ENCODE peak calls at places on chromosomes 2 and 18, in six cellular contexts. Q is SJSA1, W is H9, E is HL-60, C is Peyer's patch, Y is transverse colon. S is an unnamed sample.
A peak's percentile ranks its signal among the peaks of the same experiment; 100 is the strongest.

GRCh38 chr2:127596311-127597045 is 49.5 kb upstream of the GPR17 start:
- DNase-seq in Q (peak; percentile 17), C (no peak), Y (peak; percentile 4), W (no peak), E (no peak), S (no peak)

GRCh38 chr2:152560163-152560562 is 157.1 kb downstream of the PRPF40A start:
- DNase-seq in W (no peak), E (no peak), Y (no peak), C (no peak), Q (no peak), S (no peak)

GRCh38 chr2:237511421-237511820 is 24.4 kb downstream of the MLPH start:
- DNase-seq in Q (no peak), Y (no peak), C (no peak), W (no peak), E (no peak), S (no peak)

GRCh38 chr2:97740590-97741182 is 27.3 kb downstream of the ZAP70 start:
- DNase-seq in E (peak; percentile 44), Y (peak; percentile 55), Q (no peak), C (peak; percentile 34), W (peak; percentile 80), S (peak; percentile 37)

GRCh38 chr18:63550068-63550467 is 7.9 kb downstream of the SERPINB12 start:
- DNase-seq in Y (no peak), Q (no peak), W (no peak), E (no peak), C (no peak), S (no peak)

GRCh38 chr2:72183466-72183865 is 35.8 kb upstream of the CYP26B1 start:
- DNase-seq in Y (no peak), Q (no peak), C (no peak), W (no peak), E (no peak), S (no peak)

GRCh38 chr2:202750778-202751427 is 116.1 kb downstream of the FAM117B start:
- DNase-seq in E (no peak), W (no peak), C (no peak), Y (no peak), Q (no peak), S (no peak)

GRCh38 chr18:39711701-39712100 is 2146.1 kb upstream of the CELF4 start:
- DNase-seq in C (no peak), E (no peak), W (no peak), Y (no peak), Q (no peak), S (no peak)

GRCh38 chr2:140836826-140837225 is 1294.0 kb downstream of the LRP1B start:
- DNase-seq in W (no peak), Y (no peak), Q (no peak), C (no peak), E (no peak), S (no peak)

GRCh38 chr2:8984855-8985254 is 18.6 kb downstream of the MBOAT2 start:
- DNase-seq in Y (no peak), C (no peak), E (no peak), Q (no peak), W (no peak), S (no peak)

GRCh38 chr2:209305746-209306196 is 118.1 kb upstream of the MAP2 start:
- DNase-seq in Y (no peak), W (peak; percentile 64), E (no peak), Q (no peak), C (no peak), S (no peak)

GRCh38 chr18:59469463-59470180 is 110.6 kb upstream of the LMAN1 start:
- DNase-seq in W (no peak), C (no peak), Q (no peak), Y (no peak), E (no peak), S (no peak)

GRCh38 chr18:63477972-63478371 is 1.2 kb downstream of the SERPINB5 start:
- DNase-seq in Y (no peak), C (no peak), W (no peak), Q (no peak), E (no peak), S (no peak)

GRCh38 chr18:2083691-2084090 is 487.6 kb downstream of the METTL4 start:
- DNase-seq in C (no peak), Y (no peak), Q (no peak), E (no peak), W (peak; percentile 58), S (no peak)

GRCh38 chr2:26187537-26188104 is 14.7 kb downstream of the GAREM2 start:
- DNase-seq in C (no peak), Q (no peak), Y (no peak), W (no peak), E (no peak), S (no peak)

GRCh38 chr2:10910625-10911024 is 1.1 kb upstream of the KCNF1 start:
- DNase-seq in W (peak; percentile 5), C (no peak), Y (no peak), E (no peak), Q (no peak), S (no peak)

GRCh38 chr2:30661173-30662107 is 145.8 kb downstream of the CAPN13 start:
- DNase-seq in W (peak; percentile 15), Y (no peak), Q (no peak), C (no peak), E (no peak), S (no peak)

GRCh38 chr2:54665436-54665856 is 58.0 kb upstream of the EML6 start:
- DNase-seq in Q (no peak), C (peak; percentile 34), Y (peak; percentile 62), E (no peak), W (peak; percentile 73), S (peak; percentile 34)

GRCh38 chr2:196160101-196160500 is 11.3 kb downstream of the STK17B start:
- DNase-seq in C (peak; percentile 76), E (peak; percentile 89), Y (peak; percentile 62), Q (peak; percentile 74), W (peak; percentile 36), S (peak; percentile 74)

GRCh38 chr2:9813312-9814128 is 29.8 kb upstream of the TAF1B start:
- DNase-seq in Y (peak; percentile 74), W (peak; percentile 88), C (peak; percentile 50), E (peak; percentile 22), Q (peak; percentile 80), S (peak; percentile 57)

GRCh38 chr2:42101641-42102605 is 54.1 kb downstream of the PKDCC start:
- DNase-seq in C (peak; percentile 88), W (no peak), Q (peak; percentile 85), Y (peak; percentile 78), E (peak; percentile 56), S (peak; percentile 91)

GRCh38 chr2:218259099-218259921 is 1.5 kb upstream of the GPBAR1 start:
- DNase-seq in Y (peak; percentile 54), C (no peak), E (no peak), Q (peak; percentile 73), W (no peak), S (no peak)

GRCh38 chr18:39600894-39601293 is 2035.3 kb upstream of the CELF4 start:
- DNase-seq in C (no peak), Y (no peak), Q (no peak), E (no peak), W (no peak), S (no peak)

GRCh38 chr2:106537711-106538275 is 50.6 kb downstream of the CD8B2 start:
- DNase-seq in C (no peak), Q (no peak), W (no peak), Y (no peak), E (no peak), S (no peak)

GRCh38 chr18:22349966-22350365 is 67.7 kb downstream of the CTAGE1 start:
- DNase-seq in W (no peak), C (no peak), Q (no peak), E (no peak), Y (no peak), S (no peak)
- H3K27me3 ChIP-seq in W (peaks cover 48% of the 10 kb centered on the region), C (no peaks in the 10 kb centered on the region), Q (no peaks in the 10 kb centered on the region), E (peaks cover 56% of the 10 kb centered on the region), Y (peaks cover 20% of the 10 kb centered on the region), S (no peaks in the 10 kb centered on the region)

DNA sequence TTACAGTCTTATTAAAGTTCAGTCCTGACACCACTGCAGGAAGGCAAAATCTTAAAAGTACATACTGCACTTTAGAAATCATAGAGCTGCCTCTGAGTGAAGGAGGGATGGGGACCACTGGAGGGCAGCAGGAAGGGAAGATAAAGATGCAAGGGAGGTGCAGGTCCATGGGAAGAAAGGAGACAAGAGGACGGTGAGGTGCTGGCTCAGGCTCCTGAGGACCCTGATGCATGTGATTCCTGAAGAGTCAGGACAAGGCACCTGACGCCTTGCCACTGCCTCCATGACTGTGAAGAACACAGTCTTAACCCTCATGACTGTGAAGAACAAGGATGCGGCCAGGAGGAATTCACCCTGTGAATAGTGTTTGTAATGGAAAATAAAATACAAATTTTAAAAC is 116.2 kb upstream of the NPAS2 start:
- DNase-seq in E (no peak), W (no peak), Q (no peak), C (no peak), Y (no peak), S (no peak)
- H3K27me3 ChIP-seq in E (no peaks in the 10 kb centered on the region), W (no peaks in the 10 kb centered on the region), Q (no peaks in the 10 kb centered on the region), C (no peaks in the 10 kb centered on the region), Y (no peaks in the 10 kb centered on the region), S (no peaks in the 10 kb centered on the region)

DNA sequence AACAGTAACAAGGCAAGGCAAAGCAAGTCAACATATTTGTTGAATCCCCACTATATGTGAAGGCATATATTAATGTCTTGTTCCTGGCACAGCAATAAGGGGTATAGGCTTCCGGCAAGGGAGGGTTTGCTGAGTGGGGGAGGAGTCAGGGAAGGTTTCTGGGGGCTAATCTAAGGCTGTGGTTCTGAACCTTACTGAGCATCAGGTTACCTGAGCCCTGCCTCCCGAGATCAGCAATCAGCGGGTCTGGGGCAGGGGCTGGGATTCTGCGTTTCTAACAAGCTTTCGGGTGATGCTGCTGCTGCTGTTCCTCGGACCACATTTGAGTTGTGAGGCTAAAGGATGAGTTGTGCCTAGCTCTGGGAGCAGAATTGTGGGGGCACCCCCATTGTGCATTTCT is 401.7 kb upstream of the SPRED2 start:
- DNase-seq in E (no peak), Q (no peak), Y (no peak), W (peak; percentile 31), C (no peak), S (no peak)
- H3K27me3 ChIP-seq in E (peaks cover 2% of the 10 kb centered on the region), Q (peaks cover 7% of the 10 kb centered on the region), Y (no peaks in the 10 kb centered on the region), W (no peaks in the 10 kb centered on the region), C (no peaks in the 10 kb centered on the region), S (no peaks in the 10 kb centered on the region)

GRCh38 chr2:44925561-44926087 is 15.9 kb upstream of the SIX3 start:
- DNase-seq in Q (no peak), W (no peak), Y (no peak), C (no peak), E (no peak), S (no peak)

GRCh38 chr2:44928660-44929471 is 12.6 kb upstream of the SIX3 start:
- DNase-seq in C (no peak), W (peak; percentile 57), Y (no peak), Q (no peak), E (no peak), S (no peak)

GRCh38 chr2:44929680-44930273 is 11.7 kb upstream of the SIX3 start:
- DNase-seq in E (no peak), C (no peak), W (peak; percentile 77), Q (no peak), Y (no peak), S (no peak)

GRCh38 chr2:44927979-44928659 is 13.4 kb upstream of the SIX3 start:
- DNase-seq in Y (no peak), E (no peak), C (no peak), Q (no peak), W (peak; percentile 62), S (no peak)

GRCh38 chr2:44926957-44927356 is 14.5 kb upstream of the SIX3 start:
- DNase-seq in C (no peak), W (peak; percentile 73), Y (no peak), E (no peak), Q (no peak), S (no peak)
- H3K27me3 ChIP-seq in C (peaks cover 41% of the 10 kb centered on the region), W (peaks cover 63% of the 10 kb centered on the region), Y (peaks cover 100% of the 10 kb centered on the region), E (peaks cover 68% of the 10 kb centered on the region), Q (no peaks in the 10 kb centered on the region), S (peaks cover 9% of the 10 kb centered on the region)